ENCODE peak calls at places on chromosome 9, in seven cellular contexts. E is astrocyte, A is PC-9, G is spleen, D is OCI-LY7, R is heart left ventricle, C is IMR-90. M is an unnamed sample.

GRCh38 chr9:113184509-113184908 is 33.7 kb downstream of the SLC31A2 start:
- DNase-seq in G (no peak), A (no peak), C (peak; percentile 49), D (no peak), E (no peak), R (no peak), M (peak; percentile 69)

GRCh38 chr9:90901933-90902332 is 100.3 kb downstream of the SYK start:
- DNase-seq in G (no peak), E (no peak), C (no peak), A (no peak), D (no peak), R (no peak), M (no peak)

GRCh38 chr9:94921072-94921471 is 194.6 kb downstream of the AOPEP start:
- DNase-seq in D (no peak), C (peak; percentile 73), G (no peak), A (peak; percentile 80), E (peak; percentile 88), R (peak; percentile 37), M (peak; percentile 57)

GRCh38 chr9:26163931-26164330 is 485.7 kb upstream of the TUSC1 start:
- DNase-seq in A (no peak), G (no peak), E (no peak), C (peak; percentile 70), R (no peak), D (no peak), M (no peak)

GRCh38 chr9:87127543-87127942 is 180.2 kb upstream of the GAS1 start:
- DNase-seq in R (no peak), C (no peak), D (no peak), A (no peak), G (no peak), E (no peak), M (no peak)

GRCh38 chr9:127446720-127447415 is 4.3 kb downstream of the RPL12 start:
- DNase-seq in C (no peak), A (peak; percentile 46), R (no peak), G (no peak), E (no peak), D (no peak), M (no peak)

GRCh38 chr9:38380872-38381534 is 11.5 kb upstream of the ALDH1B1 start:
- DNase-seq in G (no peak), D (no peak), R (no peak), A (peak; percentile 81), E (peak; percentile 7), C (no peak), M (no peak)

GRCh38 chr9:127574089-127574921 is 37.8 kb upstream of the STXBP1 start:
- DNase-seq in G (no peak), R (no peak), C (no peak), A (peak; percentile 98), D (no peak), E (no peak), M (peak; percentile 83)

GRCh38 chr9:72592501-72593403 is 71.3 kb downstream of the TMC1 start:
- DNase-seq in R (no peak), G (no peak), C (peak; percentile 72), A (peak; percentile 67), D (peak; percentile 52), E (peak; percentile 36), M (peak; percentile 58)

GRCh38 chr9:135612981-135613910 is 26.1 kb downstream of the GLT6D1 start:
- DNase-seq in G (no peak), D (no peak), E (no peak), R (no peak), C (no peak), A (no peak), M (no peak)

GRCh38 chr9:70340572-70340971 is 73.9 kb downstream of the KLF9 start:
- DNase-seq in A (no peak), R (no peak), E (peak; percentile 20), G (no peak), D (peak; percentile 35), C (peak; percentile 57), M (peak; percentile 17)

GRCh38 chr9:2466703-2467102 is 154.9 kb upstream of the VLDLR start:
- DNase-seq in C (no peak), A (no peak), D (no peak), G (no peak), E (no peak), R (no peak), M (no peak)

GRCh38 chr9:21789541-21790037 is 12.8 kb upstream of the MTAP start:
- DNase-seq in G (no peak), A (peak; percentile 80), D (peak; percentile 90), C (peak; percentile 95), R (peak; percentile 29), E (peak; percentile 86), M (peak; percentile 82)

GRCh38 chr9:91221332-91221731 is 140.4 kb downstream of the AUH start:
- DNase-seq in A (no peak), E (peak; percentile 83), D (no peak), C (peak; percentile 92), G (no peak), R (no peak), M (no peak)

GRCh38 chr9:137273095-137273490 is 4.4 kb upstream of the TOR4A start:
- DNase-seq in D (no peak), C (no peak), E (no peak), G (no peak), A (no peak), R (no peak), M (no peak)

GRCh38 chr9:137270929-137271695 is 6.4 kb upstream of the TOR4A start:
- DNase-seq in A (no peak), E (no peak), C (no peak), G (peak; percentile 76), R (no peak), D (no peak), M (no peak)

GRCh38 chr9:137273616-137274320 is 3.8 kb upstream of the TOR4A start:
- DNase-seq in D (peak; percentile 53), E (no peak), G (peak; percentile 70), C (no peak), R (no peak), A (no peak), M (peak; percentile 69)

GRCh38 chr9:137272241-137273094 is 5.1 kb upstream of the TOR4A start:
- DNase-seq in C (no peak), E (no peak), A (no peak), G (peak; percentile 73), R (no peak), D (no peak), M (no peak)

DNA sequence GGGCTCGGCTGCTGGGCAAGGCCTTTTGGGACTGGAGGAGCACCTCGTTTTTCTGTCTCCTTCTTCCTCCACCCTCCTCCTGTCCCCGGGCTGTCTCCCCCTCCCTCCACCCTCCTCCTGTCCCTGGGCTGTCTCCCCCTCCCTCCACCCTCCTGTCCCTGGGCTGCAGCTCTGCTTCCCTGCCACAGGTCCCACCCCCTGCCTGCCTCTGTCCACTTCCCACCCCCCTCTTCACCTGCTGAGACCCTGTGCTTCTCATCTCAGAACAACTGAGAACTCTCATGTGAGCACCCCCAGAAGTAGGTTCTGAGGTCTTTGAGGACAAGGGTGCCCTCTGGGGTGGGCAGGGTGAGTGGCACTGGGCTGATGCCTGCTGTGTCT is 5.8 kb upstream of the TOR4A start:
- DNase-seq in A (no peak), G (peak; percentile 64), E (no peak), C (no peak), R (no peak), D (no peak), M (no peak)
- H3K27ac ChIP-seq in A (no peak overlapping the region), G (no peak overlapping the region), E (no peak overlapping the region), C (no peak overlapping the region), R (no peak overlapping the region), D (no peak overlapping the region), M (peak overlapping the region; percentile 94)

DNA sequence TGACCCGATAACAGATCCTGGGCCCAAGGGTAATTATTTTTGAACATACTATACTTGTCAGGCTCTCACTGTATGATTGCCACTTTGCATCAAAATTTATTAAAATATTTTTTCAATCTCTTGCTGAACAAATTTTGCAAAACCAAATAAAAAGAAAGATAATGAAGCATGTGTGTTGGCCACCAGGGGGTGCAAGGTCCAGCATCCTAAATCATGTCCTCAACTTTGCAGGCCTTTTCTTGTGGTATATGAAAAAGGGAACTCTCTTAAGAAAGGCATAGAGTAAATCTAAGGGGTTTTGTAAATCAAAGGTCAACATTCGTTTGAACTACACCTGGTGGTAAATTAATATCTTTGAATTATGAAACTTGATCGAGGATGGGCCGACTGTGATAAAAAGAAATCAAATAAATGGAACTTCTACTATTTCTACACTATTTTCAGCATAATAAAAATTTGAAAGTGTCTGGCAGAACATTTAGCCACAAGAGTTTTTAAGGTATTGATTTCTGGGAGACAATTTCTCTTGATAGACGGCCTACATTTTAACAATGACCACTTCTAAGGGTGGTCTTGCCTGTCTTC is 676.5 kb downstream of the DMRTA1 start:
- DNase-seq in E (peak; percentile 6), G (no peak), D (peak; percentile 41), C (peak; percentile 27), R (peak; percentile 20), A (no peak), M (peak; percentile 16)
- TF ChIP-seq CTCF in E (peak; percentile 77), G (no peak), D (peak; percentile 85), C (peak; percentile 55), R (peak; percentile 46), A (peak; percentile 76), M (peak; percentile 76)

GRCh38 chr9:137300607-137301085 is 1.4 kb downstream of the NRARP start:
- DNase-seq in G (no peak), A (peak; percentile 53), C (peak; percentile 20), D (no peak), R (peak; percentile 16), E (no peak), M (no peak)
- H3K27ac ChIP-seq in G (peak overlapping the region; percentile 82), A (peak overlapping the region; percentile 75), C (no peak overlapping the region), D (no peak overlapping the region), R (peak overlapping the region; percentile 77), E (no peak overlapping the region), M (peak overlapping the region; percentile 92)

DNA sequence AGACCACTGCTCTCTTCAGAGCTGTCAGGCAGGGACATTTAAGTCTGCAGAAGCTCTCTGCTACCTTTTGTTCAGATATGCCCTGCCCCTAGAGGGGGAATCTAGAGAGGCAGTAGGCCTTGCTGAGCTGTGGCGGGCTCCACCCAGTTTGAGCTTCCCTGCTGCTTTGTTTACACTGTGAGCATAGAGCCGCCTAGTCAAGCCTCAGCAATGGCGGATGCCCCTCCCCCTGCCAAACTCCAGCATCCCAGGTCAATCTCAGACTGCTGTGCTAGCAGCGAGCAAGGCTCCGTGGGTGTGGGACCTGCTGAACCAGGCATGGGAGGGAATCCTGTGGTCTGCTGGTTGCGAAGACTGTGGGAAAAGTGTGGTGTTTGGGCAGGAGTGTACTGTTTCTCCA is 59.9 kb downstream of the CAVIN4 start:
- DNase-seq in A (no peak), C (no peak), G (no peak), E (no peak), R (no peak), D (no peak), M (no peak)
- TF ChIP-seq CTCF in A (no peak), C (no peak), G (no peak), E (no peak), R (no peak), D (no peak), M (no peak)

M was measured in RWPE1.